ENCODE peak calls at places on chromosomes 11 and 22, in ten cellular contexts. W is brain microvascular endothelial cell, H is kidney epithelial cell, J is Calu3, F is tibial nerve, Q is transverse colon, P is fibroblast of the aortic adventitia, X is HCT116, V is cardiac muscle cell, C is neural crest cell. N is an unnamed sample.

GRCh38 chr11:533049-533585 is 2.3 kb downstream of the HRAS start:
- DNase-seq in W (no peak), H (no peak), J (no peak), F (no peak), Q (no peak), P (no peak), X (no peak), V (no peak), C (no peak), N (no peak)

GRCh38 chr11:111918390-111919256 is at the start of gene C11orf52:
- DNase-seq in W (no peak), H (peak), J (peak), F (no peak), Q (peak), P (no peak), X (peak), V (peak), C (no peak), N (no peak)

GRCh38 chr22:19895160-19895849 is 40.6 kb upstream of the GNB1L start:
- DNase-seq in W (no peak), H (no peak), J (no peak), F (no peak), Q (no peak), P (no peak), X (no peak), V (no peak), C (no peak), N (no peak)

GRCh38 chr22:26589367-26589844 is 526 bp downstream of the TPST2 start:
- DNase-seq in W (no peak), H (no peak), J (peak), F (no peak), Q (peak), P (no peak), X (no peak), V (peak), C (no peak), N (peak)

GRCh38 chr11:122727101-122727929 is 71.8 kb downstream of the UBASH3B start:
- DNase-seq in W (no peak), H (no peak), J (no peak), F (no peak), Q (peak), P (no peak), X (no peak), V (no peak), C (no peak), N (no peak)

GRCh38 chr11:92707665-92708064 is 261.8 kb upstream of the MTNR1B start:
- DNase-seq in W (peak), H (no peak), J (no peak), F (no peak), Q (no peak), P (peak), X (no peak), V (peak), C (no peak), N (no peak)

GRCh38 chr22:20777420-20778177 is 3.7 kb downstream of the SERPIND1 start:
- DNase-seq in W (peak), H (peak), J (peak), F (no peak), Q (peak), P (peak), X (peak), V (peak), C (no peak), N (peak)

GRCh38 chr11:17538731-17539130 is 5.5 kb downstream of the USH1C start:
- DNase-seq in W (no peak), H (no peak), J (no peak), F (no peak), Q (no peak), P (no peak), X (no peak), V (no peak), C (no peak), N (no peak)

GRCh38 chr11:123308077-123308476 is 113.0 kb upstream of the CLMP start:
- DNase-seq in W (no peak), H (no peak), J (no peak), F (no peak), Q (no peak), P (peak), X (no peak), V (peak), C (no peak), N (no peak)

GRCh38 chr11:89205378-89205777 is 27.7 kb downstream of the TYR start:
- DNase-seq in W (no peak), H (no peak), J (no peak), F (no peak), Q (no peak), P (no peak), X (peak), V (no peak), C (no peak), N (no peak)

GRCh38 chr11:44713022-44713421 is 13.7 kb upstream of the TSPAN18 start:
- DNase-seq in W (no peak), H (no peak), J (no peak), F (no peak), Q (no peak), P (no peak), X (no peak), V (no peak), C (no peak), N (no peak)

GRCh38 chr22:44807915-44808690 is 55.7 kb downstream of the ARHGAP8 start:
- DNase-seq in W (no peak), H (no peak), J (no peak), F (no peak), Q (no peak), P (no peak), X (no peak), V (peak), C (peak), N (no peak)

GRCh38 chr11:12377824-12378593 is 638 bp downstream of the PARVA start:
- DNase-seq in W (peak), H (no peak), J (peak), F (peak), Q (peak), P (peak), X (peak), V (peak), C (peak), N (peak)

GRCh38 chr11:111407652-111408051 is 28.6 kb upstream of the POU2AF1 start:
- DNase-seq in W (no peak), H (no peak), J (no peak), F (no peak), Q (no peak), P (no peak), X (no peak), V (no peak), C (no peak), N (no peak)

GRCh38 chr22:45572444-45572843 is 69.8 kb downstream of the FBLN1 start:
- DNase-seq in W (no peak), H (no peak), J (peak), F (no peak), Q (no peak), P (peak), X (no peak), V (no peak), C (no peak), N (no peak)

GRCh38 chr11:124863137-124863825 is 2.0 kb upstream of the ROBO3 start:
- DNase-seq in W (peak), H (no peak), J (no peak), F (no peak), Q (no peak), P (peak), X (no peak), V (peak), C (no peak), N (peak)

GRCh38 chr11:26753738-26754504 is 32.1 kb upstream of the SLC5A12 start:
- DNase-seq in W (peak), H (no peak), J (peak), F (peak), Q (peak), P (peak), X (peak), V (peak), C (peak), N (no peak)

GRCh38 chr11:3627291-3627690 is 14.5 kb downstream of the ART5 start:
- DNase-seq in W (peak), H (peak), J (no peak), F (no peak), Q (no peak), P (peak), X (no peak), V (no peak), C (no peak), N (no peak)

GRCh38 chr11:833114-833791 is 501 bp downstream of the CD151 start:
- DNase-seq in W (no peak), H (no peak), J (peak), F (no peak), Q (peak), P (peak), X (no peak), V (peak), C (no peak), N (no peak)

GRCh38 chr11:126392638-126393023 is 37.1 kb downstream of the ST3GAL4 start:
- DNase-seq in W (no peak), H (no peak), J (no peak), F (peak), Q (no peak), P (no peak), X (no peak), V (no peak), C (no peak), N (no peak)

GRCh38 chr11:112293614-112294013 is 33.0 kb upstream of the PLET1 start:
- DNase-seq in W (no peak), H (no peak), J (no peak), F (no peak), Q (no peak), P (peak), X (no peak), V (no peak), C (no peak), N (no peak)

GRCh38 chr11:36469881-36470802 is 39.9 kb downstream of the TRAF6 start:
- DNase-seq in W (peak), H (peak), J (no peak), F (no peak), Q (no peak), P (peak), X (no peak), V (no peak), C (no peak), N (no peak)

GRCh38 chr11:27213232-27213660 is 149.8 kb downstream of the CCDC34 start:
- DNase-seq in W (peak), H (peak), J (peak), F (no peak), Q (no peak), P (peak), X (no peak), V (peak), C (no peak), N (no peak)

GRCh38 chr22:36027579-36027959 is 1.1 kb downstream of the RBFOX2 start:
- DNase-seq in W (no peak), H (no peak), J (no peak), F (no peak), Q (peak), P (peak), X (no peak), V (no peak), C (no peak), N (no peak)

GRCh38 chr11:35579557-35580396 is 38.5 kb upstream of the FJX1 start:
- DNase-seq in W (peak), H (peak), J (no peak), F (no peak), Q (no peak), P (peak), X (peak), V (no peak), C (no peak), N (no peak)

GRCh38 chr11:102062106-102062505 is 14.9 kb downstream of the CFAP300 start:
- DNase-seq in W (no peak), H (no peak), J (no peak), F (no peak), Q (no peak), P (no peak), X (no peak), V (no peak), C (no peak), N (no peak)

GRCh38 chr11:102064316-102064715 is 17.1 kb downstream of the CFAP300 start:
- DNase-seq in W (no peak), H (no peak), J (no peak), F (no peak), Q (no peak), P (no peak), X (no peak), V (no peak), C (no peak), N (no peak)

DNA sequence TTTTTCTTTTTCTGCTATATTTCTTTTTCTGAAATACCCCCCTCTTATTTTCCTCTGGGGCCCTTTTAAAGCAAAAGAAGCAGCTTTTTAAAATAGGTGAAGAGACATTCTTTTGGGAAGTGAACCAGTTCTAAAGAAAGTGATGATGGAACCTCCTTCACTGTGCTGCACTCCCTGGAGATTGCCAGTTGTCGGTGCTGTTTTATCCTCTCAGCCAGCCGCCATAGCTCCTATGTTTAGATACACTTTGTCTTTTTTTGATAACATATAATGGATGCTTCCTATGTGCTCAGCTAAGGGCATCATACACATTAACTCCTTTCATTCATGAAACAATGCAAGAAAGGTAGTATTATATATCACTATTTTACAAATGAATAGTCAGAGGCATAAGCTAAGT is 14.0 kb downstream of the CFAP300 start:
- DNase-seq in W (peak), H (no peak), J (no peak), F (no peak), Q (no peak), P (peak), X (no peak), V (peak), C (no peak), N (no peak)
- TF ChIP-seq CTCF in W (peak), H (peak), J (no peak), F (no peak), Q (no peak), P (peak), X (no peak), V (peak), C (no peak), N (no peak)

GRCh38 chr11:97703815-97704214 is 1314.0 kb downstream of the JRKL start:
- DNase-seq in W (no peak), H (no peak), J (no peak), F (no peak), Q (no peak), P (no peak), X (no peak), V (no peak), C (no peak), N (no peak)
- TF ChIP-seq CTCF in W (no peak), H (no peak), J (no peak), F (no peak), Q (no peak), P (no peak), X (no peak), V (no peak), C (no peak), N (no peak)

DNA sequence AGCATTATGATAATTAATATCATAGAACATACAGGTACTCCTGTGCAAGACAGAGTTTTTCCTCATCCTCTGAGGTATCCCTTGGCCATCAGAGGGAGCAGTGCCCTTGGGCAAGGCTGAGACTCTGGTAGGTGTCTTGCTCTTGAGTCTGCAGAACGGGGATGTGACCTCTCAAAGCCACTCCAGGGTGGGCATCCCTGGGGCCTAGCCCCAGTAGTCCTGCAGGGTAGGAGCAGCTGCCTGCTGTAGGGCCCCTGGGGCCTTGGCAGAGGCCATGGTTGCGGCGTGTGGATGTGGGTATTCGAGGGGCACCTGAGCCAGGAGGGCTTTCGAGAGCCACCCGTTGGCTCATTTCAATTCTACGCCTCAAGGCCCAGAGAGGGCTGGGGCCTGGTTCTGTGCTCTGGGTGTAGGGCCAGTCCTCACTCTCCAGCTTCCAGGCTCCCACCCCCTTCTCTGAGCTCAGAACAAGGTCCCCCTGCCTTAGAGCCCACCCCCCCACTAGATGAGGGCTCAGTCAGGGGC is 7.7 kb upstream of the OMP start:
- DNase-seq in W (no peak), H (no peak), J (no peak), F (no peak), Q (no peak), P (no peak), X (no peak), V (no peak), C (no peak), N (no peak)
- TF ChIP-seq CTCF in W (peak), H (no peak), J (no peak), F (no peak), Q (no peak), P (no peak), X (no peak), V (no peak), C (no peak), N (no peak)

GRCh38 chr11:33829430-33830141 is 55.3 kb upstream of the FBXO3 start:
- DNase-seq in W (peak), H (peak), J (peak), F (peak), Q (peak), P (peak), X (peak), V (peak), C (peak), N (peak)

GRCh38 chr11:33832676-33833075 is 58.4 kb upstream of the FBXO3 start:
- DNase-seq in W (no peak), H (no peak), J (no peak), F (no peak), Q (no peak), P (no peak), X (no peak), V (no peak), C (no peak), N (no peak)

GRCh38 chr11:33830903-33831648 is 56.8 kb upstream of the FBXO3 start:
- DNase-seq in W (no peak), H (peak), J (no peak), F (no peak), Q (no peak), P (no peak), X (no peak), V (no peak), C (no peak), N (no peak)

GRCh38 chr11:33835143-33835878 is 56.6 kb downstream of the LMO2 start:
- DNase-seq in W (peak), H (peak), J (no peak), F (no peak), Q (no peak), P (peak), X (peak), V (peak), C (no peak), N (no peak)
- TF ChIP-seq CTCF in W (no peak), H (peak), J (peak), F (no peak), Q (no peak), P (peak), X (peak), V (peak), C (peak), N (no peak)

GRCh38 chr22:49426618-49427266 is 400.9 kb downstream of the BRD1 start:
- DNase-seq in W (no peak), H (no peak), J (no peak), F (no peak), Q (no peak), P (no peak), X (no peak), V (no peak), C (no peak), N (no peak)

GRCh38 chr22:49426098-49426497 is 401.6 kb downstream of the BRD1 start:
- DNase-seq in W (no peak), H (no peak), J (no peak), F (no peak), Q (no peak), P (no peak), X (no peak), V (no peak), C (no peak), N (peak)

GRCh38 chr22:49429066-49429465 is 398.6 kb downstream of the BRD1 start:
- DNase-seq in W (no peak), H (no peak), J (no peak), F (no peak), Q (no peak), P (no peak), X (no peak), V (no peak), C (no peak), N (peak)

GRCh38 chr22:49427941-49428340 is 399.7 kb downstream of the BRD1 start:
- DNase-seq in W (no peak), H (no peak), J (no peak), F (no peak), Q (no peak), P (no peak), X (no peak), V (no peak), C (no peak), N (no peak)

DNA sequence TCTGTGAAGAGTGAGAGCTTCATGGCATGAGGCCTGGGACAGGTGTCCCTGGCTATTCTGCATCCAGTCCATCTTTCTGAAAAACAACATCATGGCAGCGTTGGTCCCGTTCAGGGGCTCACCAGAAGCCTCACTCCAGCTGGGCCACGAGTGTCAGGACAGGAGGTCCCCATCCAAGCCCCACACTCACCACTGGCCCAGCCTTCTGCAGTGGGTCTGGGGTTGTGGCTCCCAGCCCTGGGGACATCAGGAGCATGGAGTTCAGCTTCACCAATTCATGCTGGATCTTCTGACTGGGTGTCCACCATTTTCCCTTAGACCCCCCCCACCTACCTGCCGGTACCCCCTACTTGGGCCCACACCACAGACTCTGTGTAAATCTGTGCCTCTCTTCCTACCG is 400.3 kb downstream of the BRD1 start:
- DNase-seq in W (no peak), H (no peak), J (no peak), F (no peak), Q (no peak), P (no peak), X (no peak), V (no peak), C (no peak), N (peak)
- TF ChIP-seq CTCF in W (no peak), H (no peak), J (no peak), F (no peak), Q (no peak), P (no peak), X (no peak), V (no peak), C (no peak), N (no peak)

N was measured in lower leg skin.